ENCODE peak calls at places on chromosomes 5 and 9, in six cellular contexts. One of them, this sample, is unnamed. For H3K4me1 and H3K9me3, the result is how much of the 10 kb centered on the place peaks cover.

GRCh38 chr9:125574136-125574877 is 132.7 kb downstream of the MAPKAP1 start:
- DNase-seq in upper lobe of right lung: no peak
- DNase-seq in pancreas: no peak
- DNase-seq in thoracic aorta: no peak
- DNase-seq in prostate gland: no peak
- DNase-seq in lower lobe of right lung: no peak
- DNase-seq in this sample: no peak

GRCh38 chr5:76831108-76831447 is 12.2 kb downstream of the F2RL1 start:
- DNase-seq in upper lobe of right lung: no peak
- DNase-seq in pancreas: no peak
- DNase-seq in thoracic aorta: no peak
- DNase-seq in prostate gland: no peak
- DNase-seq in lower lobe of right lung: no peak
- DNase-seq in this sample: no peak

GRCh38 chr9:3498691-3499090 is 27.1 kb downstream of the RFX3 start:
- DNase-seq in upper lobe of right lung: no peak
- DNase-seq in pancreas: no peak
- DNase-seq in thoracic aorta: no peak
- DNase-seq in prostate gland: no peak
- DNase-seq in lower lobe of right lung: no peak
- DNase-seq in this sample: no peak

GRCh38 chr5:42591026-42591425 is 165.6 kb upstream of the CCDC152 start:
- DNase-seq in upper lobe of right lung: no peak
- DNase-seq in pancreas: no peak
- DNase-seq in thoracic aorta: no peak
- DNase-seq in prostate gland: no peak
- DNase-seq in lower lobe of right lung: no peak
- DNase-seq in this sample: no peak

GRCh38 chr5:133569347-133569746 is 43.0 kb downstream of the FSTL4 start:
- DNase-seq in upper lobe of right lung: no peak
- DNase-seq in pancreas: no peak
- DNase-seq in thoracic aorta: no peak
- DNase-seq in prostate gland: peak
- DNase-seq in lower lobe of right lung: no peak
- DNase-seq in this sample: no peak

GRCh38 chr5:132263548-132264261 is 6.2 kb downstream of the PDLIM4 start:
- DNase-seq in upper lobe of right lung: no peak
- DNase-seq in pancreas: no peak
- DNase-seq in thoracic aorta: peak
- DNase-seq in prostate gland: no peak
- DNase-seq in lower lobe of right lung: no peak
- DNase-seq in this sample: no peak

GRCh38 chr9:72271617-72272478 is 93.2 kb downstream of the ZFAND5 start:
- DNase-seq in upper lobe of right lung: no peak
- DNase-seq in pancreas: peak
- DNase-seq in thoracic aorta: peak
- DNase-seq in prostate gland: peak
- DNase-seq in lower lobe of right lung: no peak
- DNase-seq in this sample: peak

GRCh38 chr5:107853031-107853430 is 182.3 kb upstream of the EFNA5 start:
- DNase-seq in upper lobe of right lung: no peak
- DNase-seq in pancreas: no peak
- DNase-seq in thoracic aorta: no peak
- DNase-seq in prostate gland: no peak
- DNase-seq in lower lobe of right lung: no peak
- DNase-seq in this sample: no peak

GRCh38 chr5:175516933-175517823 is 38.8 kb downstream of the SFXN1 start:
- DNase-seq in upper lobe of right lung: no peak
- DNase-seq in pancreas: no peak
- DNase-seq in thoracic aorta: no peak
- DNase-seq in prostate gland: no peak
- DNase-seq in lower lobe of right lung: no peak
- DNase-seq in this sample: no peak

GRCh38 chr5:115979628-115980041 is 17.4 kb downstream of the LVRN start:
- DNase-seq in upper lobe of right lung: no peak
- DNase-seq in pancreas: no peak
- DNase-seq in thoracic aorta: no peak
- DNase-seq in prostate gland: no peak
- DNase-seq in lower lobe of right lung: no peak
- DNase-seq in this sample: no peak

DNA sequence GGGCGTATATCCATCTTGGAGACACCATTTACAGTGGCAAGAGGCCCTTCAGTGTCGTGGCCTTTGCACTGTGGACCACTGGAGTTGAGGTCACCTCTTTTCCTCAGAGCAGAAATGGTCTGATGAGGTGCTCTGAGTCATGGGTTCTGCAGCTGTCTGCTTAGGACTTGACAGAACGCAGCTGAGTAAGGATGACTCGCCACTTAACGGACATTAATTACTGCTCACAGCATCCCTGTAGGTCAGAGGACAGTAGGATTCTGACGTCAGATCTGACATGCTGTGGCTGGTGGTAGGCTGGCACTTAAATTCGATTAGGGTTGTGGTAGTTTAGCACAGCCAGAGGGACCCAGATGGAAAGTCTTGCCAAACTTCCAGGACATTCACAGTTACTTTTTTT is 479.4 kb downstream of the DMAC1 start:
- DNase-seq in upper lobe of right lung: no peak
- DNase-seq in pancreas: no peak
- DNase-seq in thoracic aorta: no peak
- DNase-seq in prostate gland: no peak
- DNase-seq in lower lobe of right lung: no peak
- DNase-seq in this sample: no peak
- H3K4me3 ChIP-seq in upper lobe of right lung: no peak
- H3K4me3 ChIP-seq in pancreas: no peak
- H3K4me3 ChIP-seq in thoracic aorta: no peak
- H3K4me3 ChIP-seq in prostate gland: no peak
- H3K4me3 ChIP-seq in lower lobe of right lung: no peak
- H3K4me3 ChIP-seq in this sample: no peak

GRCh38 chr5:172902497-172903472 is 56.4 kb upstream of the RPL26L1 start:
- DNase-seq in upper lobe of right lung: peak
- DNase-seq in pancreas: peak
- DNase-seq in thoracic aorta: peak
- DNase-seq in prostate gland: peak
- DNase-seq in lower lobe of right lung: peak
- DNase-seq in this sample: no peak

GRCh38 chr5:172901788-172902496 is 57.3 kb upstream of the RPL26L1 start:
- DNase-seq in upper lobe of right lung: no peak
- DNase-seq in pancreas: no peak
- DNase-seq in thoracic aorta: no peak
- DNase-seq in prostate gland: no peak
- DNase-seq in lower lobe of right lung: no peak
- DNase-seq in this sample: no peak

GRCh38 chr5:172898513-172899369 is 60.5 kb upstream of the RPL26L1 start:
- DNase-seq in upper lobe of right lung: no peak
- DNase-seq in pancreas: no peak
- DNase-seq in thoracic aorta: no peak
- DNase-seq in prostate gland: no peak
- DNase-seq in lower lobe of right lung: no peak
- DNase-seq in this sample: no peak

GRCh38 chr5:172899436-172899835 is 59.8 kb upstream of the RPL26L1 start:
- DNase-seq in upper lobe of right lung: no peak
- DNase-seq in pancreas: no peak
- DNase-seq in thoracic aorta: no peak
- DNase-seq in prostate gland: no peak
- DNase-seq in lower lobe of right lung: no peak
- DNase-seq in this sample: no peak

GRCh38 chr5:172901012-172901780 is 58.0 kb upstream of the RPL26L1 start:
- DNase-seq in upper lobe of right lung: no peak
- DNase-seq in pancreas: peak
- DNase-seq in thoracic aorta: peak
- DNase-seq in prostate gland: no peak
- DNase-seq in lower lobe of right lung: no peak
- DNase-seq in this sample: no peak
- H3K4me1 ChIP-seq in upper lobe of right lung: half or more
- H3K4me1 ChIP-seq in pancreas: half or more
- H3K4me1 ChIP-seq in thoracic aorta: half or more
- H3K4me1 ChIP-seq in prostate gland: under half
- H3K4me1 ChIP-seq in lower lobe of right lung: half or more
- H3K4me1 ChIP-seq in this sample: under half

GRCh38 chr5:150948539-150948938 is 43.8 kb upstream of the ZNF300 start:
- DNase-seq in upper lobe of right lung: no peak
- DNase-seq in pancreas: no peak
- DNase-seq in thoracic aorta: no peak
- DNase-seq in prostate gland: no peak
- DNase-seq in lower lobe of right lung: no peak
- DNase-seq in this sample: no peak
- H3K9me3 ChIP-seq in upper lobe of right lung: under half
- H3K9me3 ChIP-seq in pancreas: under half
- H3K9me3 ChIP-seq in thoracic aorta: under half
- H3K9me3 ChIP-seq in prostate gland: under half
- H3K9me3 ChIP-seq in lower lobe of right lung: half or more
- H3K9me3 ChIP-seq in this sample: under half

GRCh38 chr9:135491764-135492163 is 8.7 kb upstream of the MRPS2 start:
- DNase-seq in upper lobe of right lung: no peak
- DNase-seq in pancreas: no peak
- DNase-seq in thoracic aorta: no peak
- DNase-seq in prostate gland: no peak
- DNase-seq in lower lobe of right lung: no peak
- DNase-seq in this sample: no peak
- H3K4me3 ChIP-seq in upper lobe of right lung: no peak
- H3K4me3 ChIP-seq in pancreas: no peak
- H3K4me3 ChIP-seq in thoracic aorta: no peak
- H3K4me3 ChIP-seq in prostate gland: no peak
- H3K4me3 ChIP-seq in lower lobe of right lung: no peak
- H3K4me3 ChIP-seq in this sample: no peak

GRCh38 chr9:94874316-94874715 is 147.8 kb downstream of the AOPEP start:
- DNase-seq in upper lobe of right lung: no peak
- DNase-seq in pancreas: no peak
- DNase-seq in thoracic aorta: no peak
- DNase-seq in prostate gland: no peak
- DNase-seq in lower lobe of right lung: no peak
- DNase-seq in this sample: no peak

GRCh38 chr9:94870793-94871558 is 144.5 kb downstream of the AOPEP start:
- DNase-seq in upper lobe of right lung: no peak
- DNase-seq in pancreas: no peak
- DNase-seq in thoracic aorta: no peak
- DNase-seq in prostate gland: no peak
- DNase-seq in lower lobe of right lung: no peak
- DNase-seq in this sample: peak

GRCh38 chr9:94872921-94873511 is 146.5 kb downstream of the AOPEP start:
- DNase-seq in upper lobe of right lung: no peak
- DNase-seq in pancreas: no peak
- DNase-seq in thoracic aorta: no peak
- DNase-seq in prostate gland: no peak
- DNase-seq in lower lobe of right lung: no peak
- DNase-seq in this sample: no peak

GRCh38 chr9:94879230-94879629 is 152.7 kb downstream of the AOPEP start:
- DNase-seq in upper lobe of right lung: no peak
- DNase-seq in pancreas: no peak
- DNase-seq in thoracic aorta: no peak
- DNase-seq in prostate gland: no peak
- DNase-seq in lower lobe of right lung: no peak
- DNase-seq in this sample: no peak

DNA sequence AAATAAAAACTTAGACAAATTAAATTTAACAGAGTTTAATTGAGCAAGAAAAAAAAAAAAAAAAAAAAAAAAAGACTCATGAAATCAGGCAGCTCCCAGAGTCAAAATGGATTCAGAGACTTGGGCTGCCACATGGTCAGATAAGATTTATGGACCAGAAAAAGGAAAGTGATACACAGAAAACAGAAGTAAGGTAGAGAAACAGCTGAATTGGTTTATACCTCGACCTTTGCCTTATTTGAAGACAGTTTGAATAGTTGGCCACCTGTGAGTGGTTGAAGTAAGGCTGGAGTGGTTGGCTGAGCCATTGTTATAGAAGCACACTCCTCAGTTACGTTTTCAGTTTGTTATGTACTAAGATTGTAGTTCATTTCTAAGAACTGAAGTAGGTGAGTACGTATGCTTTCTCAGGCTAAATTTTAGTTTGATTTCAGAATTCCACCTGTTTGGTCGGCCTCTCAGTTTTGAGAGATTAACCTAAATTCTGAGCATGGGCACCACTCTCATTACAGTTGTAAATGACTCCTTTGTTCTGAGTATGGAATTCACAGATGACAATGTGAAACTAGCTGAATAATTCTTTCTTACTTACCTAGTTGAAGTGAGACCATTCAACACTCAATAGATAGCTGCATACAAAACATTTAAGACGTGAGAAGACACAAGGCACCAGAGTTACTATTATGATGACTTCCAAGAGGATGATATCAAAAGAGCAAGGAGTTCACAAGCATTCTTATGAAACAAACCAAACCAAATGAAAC is 149.0 kb downstream of the AOPEP start:
- DNase-seq in upper lobe of right lung: no peak
- DNase-seq in pancreas: no peak
- DNase-seq in thoracic aorta: no peak
- DNase-seq in prostate gland: no peak
- DNase-seq in lower lobe of right lung: no peak
- DNase-seq in this sample: no peak
- H3K4me1 ChIP-seq in upper lobe of right lung: under half
- H3K4me1 ChIP-seq in pancreas: under half
- H3K4me1 ChIP-seq in thoracic aorta: half or more
- H3K4me1 ChIP-seq in prostate gland: under half
- H3K4me1 ChIP-seq in lower lobe of right lung: under half
- H3K4me1 ChIP-seq in this sample: under half

GRCh38 chr5:7837401-7837800 is 13.5 kb downstream of the CFAP90 start:
- DNase-seq in upper lobe of right lung: no peak
- DNase-seq in pancreas: no peak
- DNase-seq in thoracic aorta: no peak
- DNase-seq in prostate gland: no peak
- DNase-seq in lower lobe of right lung: no peak
- DNase-seq in this sample: no peak

DNA sequence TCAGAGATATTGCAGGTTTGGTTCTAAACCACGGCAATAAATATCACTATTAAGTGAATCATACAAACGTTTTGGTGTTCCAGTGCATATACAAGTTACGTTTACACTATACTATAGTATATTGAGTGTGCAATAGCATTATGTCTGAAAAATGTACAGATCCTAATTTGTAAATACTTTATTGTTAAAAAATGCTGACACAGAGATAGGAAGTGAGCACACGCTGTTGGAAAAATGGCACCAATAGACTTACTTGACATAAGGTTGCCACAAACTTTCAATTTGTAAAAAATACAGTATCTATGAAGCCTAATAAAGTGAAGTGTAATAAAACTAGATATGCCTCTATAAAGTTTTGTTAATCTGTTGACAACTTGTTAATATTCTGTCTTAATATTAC is 16.0 kb downstream of the CFAP90 start:
- DNase-seq in upper lobe of right lung: no peak
- DNase-seq in pancreas: no peak
- DNase-seq in thoracic aorta: no peak
- DNase-seq in prostate gland: no peak
- DNase-seq in lower lobe of right lung: no peak
- DNase-seq in this sample: no peak
- H3K9me3 ChIP-seq in upper lobe of right lung: under half
- H3K9me3 ChIP-seq in pancreas: under half
- H3K9me3 ChIP-seq in thoracic aorta: under half
- H3K9me3 ChIP-seq in prostate gland: under half
- H3K9me3 ChIP-seq in lower lobe of right lung: under half
- H3K9me3 ChIP-seq in this sample: under half

DNA sequence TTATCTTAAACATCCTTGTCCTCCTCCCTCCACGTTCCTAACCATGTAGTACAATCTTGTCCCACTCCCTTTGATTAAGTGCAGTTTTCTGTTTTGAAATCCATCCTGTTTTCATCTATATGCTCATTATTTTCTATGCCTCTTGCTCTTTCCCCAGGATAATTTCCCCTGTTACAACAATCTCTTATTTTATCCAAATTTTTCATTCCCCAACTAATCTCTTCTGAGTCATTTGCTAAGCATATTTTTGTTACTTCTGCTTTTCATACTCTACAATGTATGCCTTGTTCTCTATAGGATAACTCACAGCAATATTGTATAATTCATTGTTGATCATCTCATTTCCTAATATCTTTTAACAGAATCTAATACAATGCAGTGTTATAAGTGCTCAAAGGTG is 1.7 kb downstream of the OMD start:
- DNase-seq in upper lobe of right lung: no peak
- DNase-seq in pancreas: no peak
- DNase-seq in thoracic aorta: no peak
- DNase-seq in prostate gland: no peak
- DNase-seq in lower lobe of right lung: no peak
- DNase-seq in this sample: no peak
- H3K4me3 ChIP-seq in upper lobe of right lung: peak
- H3K4me3 ChIP-seq in pancreas: no peak
- H3K4me3 ChIP-seq in thoracic aorta: peak
- H3K4me3 ChIP-seq in prostate gland: no peak
- H3K4me3 ChIP-seq in lower lobe of right lung: peak
- H3K4me3 ChIP-seq in this sample: no peak

This sample was measured in naive thymus-derived CD4-positive, alpha-beta T cell.